ENCODE peak calls at places on chromosomes 4 and X, in nine cellular contexts. U is skeletal muscle cell; C is naive thymus-derived CD4-positive, alpha-beta T cell; Z is anterior cingulate cortex; B is SW480; Y is hypothalamus; D is left colon; J is lower leg skin; O is neural progenitor cell. W is an unnamed sample.

GRCh38 chr4:128583753-128584712 is 225.5 kb upstream of the JADE1 start:
- DNase-seq in U (no peak), C (no peak), Z (no peak), B (no peak), Y (no peak), D (peak; percentile 19), J (no peak), O (no peak), W (no peak)

GRCh38 chr4:149897784-149898183 is 82.1 kb upstream of the IQCM start:
- DNase-seq in U (no peak), C (no peak), Z (no peak), B (peak; percentile 56), Y (no peak), D (no peak), J (no peak), O (peak; percentile 16), W (peak; percentile 46)

GRCh38 chr4:154024097-154024496 is 235.2 kb upstream of the SFRP2 start:
- DNase-seq in U (no peak), C (peak; percentile 1), Z (no peak), B (no peak), Y (no peak), D (no peak), J (no peak), O (peak; percentile 13), W (no peak)

GRCh38 chr4:4856071-4857000 is 3.1 kb upstream of the MSX1 start:
- DNase-seq in U (no peak), C (no peak), Z (no peak), B (peak; percentile 65), Y (no peak), D (no peak), J (no peak), O (peak; percentile 75), W (peak; percentile 77)

GRCh38 chr4:177400030-177400429 is 42.2 kb downstream of the AGA start:
- DNase-seq in U (no peak), C (no peak), Z (no peak), B (no peak), Y (no peak), D (no peak), J (no peak), O (no peak), W (no peak)

GRCh38 chrX:111823068-111823467 is 52.9 kb upstream of the TRPC5OS start:
- DNase-seq in U (no peak), C (no peak), Z (peak; percentile 0), B (no peak), Y (no peak), D (no peak), J (no peak), O (peak; percentile 89), W (peak; percentile 28)

GRCh38 chr4:25358515-25359275 is 18.4 kb upstream of the ANAPC4 start:
- DNase-seq in U (no peak), C (no peak), Z (no peak), B (no peak), Y (no peak), D (peak; percentile 31), J (no peak), O (no peak), W (no peak)

GRCh38 chr4:14783011-14783877 is 219.0 kb upstream of the CPEB2 start:
- DNase-seq in U (peak; percentile 85), C (no peak), Z (no peak), B (peak; percentile 39), Y (no peak), D (no peak), J (no peak), O (no peak), W (no peak)

GRCh38 chr4:83535520-83535944 is 376 bp upstream of the GPAT3 start:
- DNase-seq in U (peak; percentile 54), C (peak; percentile 58), Z (peak; percentile 65), B (peak; percentile 82), Y (peak; percentile 3), D (peak; percentile 73), J (peak; percentile 87), O (peak; percentile 54), W (peak; percentile 59)

GRCh38 chr4:30924521-30924920 is 204.4 kb downstream of the PCDH7 start:
- DNase-seq in U (no peak), C (no peak), Z (no peak), B (no peak), Y (no peak), D (no peak), J (no peak), O (no peak), W (no peak)

GRCh38 chr4:152696764-152697250 is 17.0 kb upstream of the TMEM154 start:
- DNase-seq in U (no peak), C (no peak), Z (peak; percentile 10), B (peak; percentile 96), Y (no peak), D (no peak), J (no peak), O (no peak), W (no peak)

GRCh38 chr4:62709618-62710252 is 1509.6 kb downstream of the ADGRL3 start:
- DNase-seq in U (no peak), C (no peak), Z (no peak), B (peak; percentile 4), Y (no peak), D (no peak), J (no peak), O (peak; percentile 57), W (peak; percentile 62)

GRCh38 chr4:76306882-76307669 is 543 bp downstream of the STBD1 start:
- DNase-seq in U (no peak), C (no peak), Z (peak; percentile 31), B (peak; percentile 43), Y (no peak), D (peak; percentile 82), J (peak; percentile 91), O (peak; percentile 84), W (peak; percentile 78)

GRCh38 chr4:163554870-163555465 is 60.5 kb downstream of the TMA16 start:
- DNase-seq in U (no peak), C (peak; percentile 21), Z (no peak), B (peak; percentile 28), Y (no peak), D (no peak), J (no peak), O (no peak), W (peak; percentile 24)

GRCh38 chr4:41865306-41865980 is 69.8 kb upstream of the TMEM33 start:
- DNase-seq in U (no peak), C (no peak), Z (no peak), B (no peak), Y (no peak), D (no peak), J (no peak), O (peak; percentile 67), W (peak; percentile 62)

W was measured in left kidney.